ENCODE peak calls at places on chromosomes 12 and 14, in six cellular contexts. One of them, this sample, is unnamed.

GRCh38 chr12:99154264-99154982 is 493.1 kb upstream of the GARIN6 start:
- DNase-seq in small intestine: no peak
- DNase-seq in activated CD8-positive, alpha-beta memory T cell treated with anti-CD3 and anti-CD28 coated beads, Interleukin-2, amount 50 U/mL, for 48 hours: no peak
- DNase-seq in amniotic stem cell: no peak
- DNase-seq in NCI-H2029 treated with DMSO at 0.1 percent for 48 hours: no peak
- DNase-seq in Calu3: no peak
- DNase-seq in this sample: no peak

GRCh38 chr14:90753456-90754005 is 62.7 kb downstream of the TTC7B start:
- DNase-seq in activated CD8-positive, alpha-beta memory T cell treated with anti-CD3 and anti-CD28 coated beads, Interleukin-2, amount 50 U/mL, for 48 hours: no peak
- DNase-seq in NCI-H2029 treated with DMSO at 0.1 percent for 48 hours: no peak
- DNase-seq in amniotic stem cell: no peak
- DNase-seq in Calu3: no peak
- DNase-seq in small intestine: no peak
- DNase-seq in this sample: no peak

GRCh38 chr14:87877877-87878276 is 115.1 kb downstream of the GALC start:
- DNase-seq in amniotic stem cell: no peak
- DNase-seq in Calu3: no peak
- DNase-seq in NCI-H2029 treated with DMSO at 0.1 percent for 48 hours: no peak
- DNase-seq in small intestine: no peak
- DNase-seq in activated CD8-positive, alpha-beta memory T cell treated with anti-CD3 and anti-CD28 coated beads, Interleukin-2, amount 50 U/mL, for 48 hours: no peak
- DNase-seq in this sample: no peak

GRCh38 chr12:34204830-34205285 is 182.6 kb downstream of the ALG10 start:
- DNase-seq in NCI-H2029 treated with DMSO at 0.1 percent for 48 hours: no peak
- DNase-seq in Calu3: no peak
- DNase-seq in amniotic stem cell: no peak
- DNase-seq in small intestine: no peak
- DNase-seq in activated CD8-positive, alpha-beta memory T cell treated with anti-CD3 and anti-CD28 coated beads, Interleukin-2, amount 50 U/mL, for 48 hours: no peak
- DNase-seq in this sample: no peak

GRCh38 chr12:78711954-78712353 is 152.6 kb upstream of the SYT1 start:
- DNase-seq in amniotic stem cell: no peak
- DNase-seq in NCI-H2029 treated with DMSO at 0.1 percent for 48 hours: no peak
- DNase-seq in activated CD8-positive, alpha-beta memory T cell treated with anti-CD3 and anti-CD28 coated beads, Interleukin-2, amount 50 U/mL, for 48 hours: no peak
- DNase-seq in small intestine: no peak
- DNase-seq in Calu3: no peak
- DNase-seq in this sample: no peak

GRCh38 chr12:71152838-71153237 is 5.0 kb downstream of the TSPAN8 start:
- DNase-seq in activated CD8-positive, alpha-beta memory T cell treated with anti-CD3 and anti-CD28 coated beads, Interleukin-2, amount 50 U/mL, for 48 hours: no peak
- DNase-seq in small intestine: peak
- DNase-seq in NCI-H2029 treated with DMSO at 0.1 percent for 48 hours: no peak
- DNase-seq in Calu3: no peak
- DNase-seq in amniotic stem cell: no peak
- DNase-seq in this sample: no peak

GRCh38 chr14:91219505-91220389 is 24.8 kb downstream of the GPR68 start:
- DNase-seq in small intestine: no peak
- DNase-seq in activated CD8-positive, alpha-beta memory T cell treated with anti-CD3 and anti-CD28 coated beads, Interleukin-2, amount 50 U/mL, for 48 hours: no peak
- DNase-seq in Calu3: no peak
- DNase-seq in amniotic stem cell: no peak
- DNase-seq in NCI-H2029 treated with DMSO at 0.1 percent for 48 hours: no peak
- DNase-seq in this sample: no peak

GRCh38 chr12:122310636-122311035 is 44.3 kb upstream of the VPS33A start:
- DNase-seq in amniotic stem cell: no peak
- DNase-seq in activated CD8-positive, alpha-beta memory T cell treated with anti-CD3 and anti-CD28 coated beads, Interleukin-2, amount 50 U/mL, for 48 hours: no peak
- DNase-seq in NCI-H2029 treated with DMSO at 0.1 percent for 48 hours: no peak
- DNase-seq in small intestine: no peak
- DNase-seq in Calu3: no peak
- DNase-seq in this sample: no peak

GRCh38 chr14:49960453-49960852 is 67.6 kb downstream of the ARF6 start:
- DNase-seq in NCI-H2029 treated with DMSO at 0.1 percent for 48 hours: peak
- DNase-seq in Calu3: no peak
- DNase-seq in small intestine: no peak
- DNase-seq in amniotic stem cell: no peak
- DNase-seq in activated CD8-positive, alpha-beta memory T cell treated with anti-CD3 and anti-CD28 coated beads, Interleukin-2, amount 50 U/mL, for 48 hours: no peak
- DNase-seq in this sample: no peak

GRCh38 chr12:30691122-30691879 is 4.4 kb downstream of the IPO8 start:
- DNase-seq in Calu3: no peak
- DNase-seq in activated CD8-positive, alpha-beta memory T cell treated with anti-CD3 and anti-CD28 coated beads, Interleukin-2, amount 50 U/mL, for 48 hours: no peak
- DNase-seq in amniotic stem cell: peak
- DNase-seq in NCI-H2029 treated with DMSO at 0.1 percent for 48 hours: peak
- DNase-seq in small intestine: peak
- DNase-seq in this sample: peak

GRCh38 chr14:31576949-31577348 is 15.7 kb downstream of the NUBPL start:
- DNase-seq in NCI-H2029 treated with DMSO at 0.1 percent for 48 hours: no peak
- DNase-seq in small intestine: no peak
- DNase-seq in activated CD8-positive, alpha-beta memory T cell treated with anti-CD3 and anti-CD28 coated beads, Interleukin-2, amount 50 U/mL, for 48 hours: no peak
- DNase-seq in Calu3: no peak
- DNase-seq in amniotic stem cell: no peak
- DNase-seq in this sample: no peak

GRCh38 chr12:109130755-109131521 is 14.6 kb downstream of the ACACB start:
- DNase-seq in Calu3: no peak
- DNase-seq in amniotic stem cell: no peak
- DNase-seq in NCI-H2029 treated with DMSO at 0.1 percent for 48 hours: no peak
- DNase-seq in activated CD8-positive, alpha-beta memory T cell treated with anti-CD3 and anti-CD28 coated beads, Interleukin-2, amount 50 U/mL, for 48 hours: no peak
- DNase-seq in small intestine: no peak
- DNase-seq in this sample: no peak

GRCh38 chr12:92977326-92977725 is 48.2 kb upstream of the EEA1 start:
- DNase-seq in Calu3: no peak
- DNase-seq in NCI-H2029 treated with DMSO at 0.1 percent for 48 hours: no peak
- DNase-seq in amniotic stem cell: no peak
- DNase-seq in activated CD8-positive, alpha-beta memory T cell treated with anti-CD3 and anti-CD28 coated beads, Interleukin-2, amount 50 U/mL, for 48 hours: no peak
- DNase-seq in small intestine: no peak
- DNase-seq in this sample: no peak

GRCh38 chr14:96508900-96509299 is 6.7 kb downstream of the PAPOLA start:
- DNase-seq in small intestine: no peak
- DNase-seq in NCI-H2029 treated with DMSO at 0.1 percent for 48 hours: no peak
- DNase-seq in Calu3: no peak
- DNase-seq in activated CD8-positive, alpha-beta memory T cell treated with anti-CD3 and anti-CD28 coated beads, Interleukin-2, amount 50 U/mL, for 48 hours: no peak
- DNase-seq in amniotic stem cell: no peak
- DNase-seq in this sample: no peak

GRCh38 chr12:82842480-82842879 is 155.8 kb downstream of the TMTC2 start:
- DNase-seq in amniotic stem cell: no peak
- DNase-seq in NCI-H2029 treated with DMSO at 0.1 percent for 48 hours: no peak
- DNase-seq in small intestine: no peak
- DNase-seq in activated CD8-positive, alpha-beta memory T cell treated with anti-CD3 and anti-CD28 coated beads, Interleukin-2, amount 50 U/mL, for 48 hours: no peak
- DNase-seq in Calu3: no peak
- DNase-seq in this sample: no peak

GRCh38 chr12:1830981-1831930 is 10.9 kb downstream of the LRTM2 start:
- DNase-seq in activated CD8-positive, alpha-beta memory T cell treated with anti-CD3 and anti-CD28 coated beads, Interleukin-2, amount 50 U/mL, for 48 hours: no peak
- DNase-seq in amniotic stem cell: peak
- DNase-seq in small intestine: peak
- DNase-seq in NCI-H2029 treated with DMSO at 0.1 percent for 48 hours: peak
- DNase-seq in Calu3: peak
- DNase-seq in this sample: no peak

GRCh38 chr12:50764861-50765324 is 992 bp downstream of the ATF1 start:
- DNase-seq in amniotic stem cell: peak
- DNase-seq in activated CD8-positive, alpha-beta memory T cell treated with anti-CD3 and anti-CD28 coated beads, Interleukin-2, amount 50 U/mL, for 48 hours: no peak
- DNase-seq in Calu3: no peak
- DNase-seq in small intestine: peak
- DNase-seq in NCI-H2029 treated with DMSO at 0.1 percent for 48 hours: no peak
- DNase-seq in this sample: no peak

GRCh38 chr12:20390846-20391245 is 22.5 kb downstream of the PDE3A start:
- DNase-seq in Calu3: no peak
- DNase-seq in activated CD8-positive, alpha-beta memory T cell treated with anti-CD3 and anti-CD28 coated beads, Interleukin-2, amount 50 U/mL, for 48 hours: no peak
- DNase-seq in small intestine: peak
- DNase-seq in amniotic stem cell: no peak
- DNase-seq in NCI-H2029 treated with DMSO at 0.1 percent for 48 hours: no peak
- DNase-seq in this sample: no peak

GRCh38 chr14:88576222-88576621 is 13.4 kb downstream of the ZC3H14 start:
- DNase-seq in activated CD8-positive, alpha-beta memory T cell treated with anti-CD3 and anti-CD28 coated beads, Interleukin-2, amount 50 U/mL, for 48 hours: no peak
- DNase-seq in NCI-H2029 treated with DMSO at 0.1 percent for 48 hours: no peak
- DNase-seq in Calu3: no peak
- DNase-seq in amniotic stem cell: no peak
- DNase-seq in small intestine: no peak
- DNase-seq in this sample: no peak

GRCh38 chr12:46554461-46554860 is 181.9 kb upstream of the SLC38A2 start:
- DNase-seq in Calu3: no peak
- DNase-seq in small intestine: no peak
- DNase-seq in NCI-H2029 treated with DMSO at 0.1 percent for 48 hours: no peak
- DNase-seq in activated CD8-positive, alpha-beta memory T cell treated with anti-CD3 and anti-CD28 coated beads, Interleukin-2, amount 50 U/mL, for 48 hours: no peak
- DNase-seq in amniotic stem cell: no peak
- DNase-seq in this sample: no peak

GRCh38 chr14:100610511-100611217 is 23.4 kb upstream of the BEGAIN start:
- DNase-seq in activated CD8-positive, alpha-beta memory T cell treated with anti-CD3 and anti-CD28 coated beads, Interleukin-2, amount 50 U/mL, for 48 hours: no peak
- DNase-seq in amniotic stem cell: no peak
- DNase-seq in Calu3: no peak
- DNase-seq in small intestine: no peak
- DNase-seq in NCI-H2029 treated with DMSO at 0.1 percent for 48 hours: no peak
- DNase-seq in this sample: no peak

GRCh38 chr12:27964123-27964522 is 8.4 kb downstream of the PTHLH start:
- DNase-seq in amniotic stem cell: no peak
- DNase-seq in Calu3: no peak
- DNase-seq in NCI-H2029 treated with DMSO at 0.1 percent for 48 hours: no peak
- DNase-seq in small intestine: no peak
- DNase-seq in activated CD8-positive, alpha-beta memory T cell treated with anti-CD3 and anti-CD28 coated beads, Interleukin-2, amount 50 U/mL, for 48 hours: no peak
- DNase-seq in this sample: no peak

GRCh38 chr14:50051706-50052105 is 64.7 kb downstream of the VCPKMT start:
- DNase-seq in small intestine: no peak
- DNase-seq in Calu3: no peak
- DNase-seq in activated CD8-positive, alpha-beta memory T cell treated with anti-CD3 and anti-CD28 coated beads, Interleukin-2, amount 50 U/mL, for 48 hours: no peak
- DNase-seq in amniotic stem cell: no peak
- DNase-seq in NCI-H2029 treated with DMSO at 0.1 percent for 48 hours: no peak
- DNase-seq in this sample: no peak

GRCh38 chr12:113088971-113089756 is 32.6 kb downstream of the DTX1 start:
- DNase-seq in small intestine: peak
- DNase-seq in NCI-H2029 treated with DMSO at 0.1 percent for 48 hours: no peak
- DNase-seq in Calu3: no peak
- DNase-seq in amniotic stem cell: no peak
- DNase-seq in activated CD8-positive, alpha-beta memory T cell treated with anti-CD3 and anti-CD28 coated beads, Interleukin-2, amount 50 U/mL, for 48 hours: peak
- DNase-seq in this sample: no peak

GRCh38 chr12:88922816-88923215 is 342.5 kb upstream of the KITLG start:
- DNase-seq in activated CD8-positive, alpha-beta memory T cell treated with anti-CD3 and anti-CD28 coated beads, Interleukin-2, amount 50 U/mL, for 48 hours: no peak
- DNase-seq in NCI-H2029 treated with DMSO at 0.1 percent for 48 hours: no peak
- DNase-seq in Calu3: no peak
- DNase-seq in small intestine: no peak
- DNase-seq in amniotic stem cell: no peak
- DNase-seq in this sample: no peak

GRCh38 chr14:51304428-51304827 is 64.4 kb downstream of the TMX1 start:
- DNase-seq in NCI-H2029 treated with DMSO at 0.1 percent for 48 hours: no peak
- DNase-seq in activated CD8-positive, alpha-beta memory T cell treated with anti-CD3 and anti-CD28 coated beads, Interleukin-2, amount 50 U/mL, for 48 hours: no peak
- DNase-seq in small intestine: no peak
- DNase-seq in Calu3: no peak
- DNase-seq in amniotic stem cell: no peak
- DNase-seq in this sample: no peak

GRCh38 chr14:69673099-69673498 is 61.7 kb downstream of the SUSD6 start:
- DNase-seq in Calu3: no peak
- DNase-seq in small intestine: peak
- DNase-seq in activated CD8-positive, alpha-beta memory T cell treated with anti-CD3 and anti-CD28 coated beads, Interleukin-2, amount 50 U/mL, for 48 hours: no peak
- DNase-seq in NCI-H2029 treated with DMSO at 0.1 percent for 48 hours: no peak
- DNase-seq in amniotic stem cell: no peak
- DNase-seq in this sample: no peak

GRCh38 chr12:94689646-94690036 is 39.3 kb upstream of the TMCC3 start:
- DNase-seq in activated CD8-positive, alpha-beta memory T cell treated with anti-CD3 and anti-CD28 coated beads, Interleukin-2, amount 50 U/mL, for 48 hours: no peak
- DNase-seq in amniotic stem cell: no peak
- DNase-seq in Calu3: no peak
- DNase-seq in small intestine: no peak
- DNase-seq in NCI-H2029 treated with DMSO at 0.1 percent for 48 hours: no peak
- DNase-seq in this sample: no peak

GRCh38 chr12:63961543-63961942 is 117.0 kb downstream of the SRGAP1 start:
- DNase-seq in small intestine: no peak
- DNase-seq in Calu3: no peak
- DNase-seq in amniotic stem cell: no peak
- DNase-seq in activated CD8-positive, alpha-beta memory T cell treated with anti-CD3 and anti-CD28 coated beads, Interleukin-2, amount 50 U/mL, for 48 hours: no peak
- DNase-seq in NCI-H2029 treated with DMSO at 0.1 percent for 48 hours: no peak
- DNase-seq in this sample: no peak

GRCh38 chr12:59396941-59397340 is 198.9 kb upstream of the SLC16A7 start:
- DNase-seq in small intestine: no peak
- DNase-seq in Calu3: no peak
- DNase-seq in amniotic stem cell: no peak
- DNase-seq in NCI-H2029 treated with DMSO at 0.1 percent for 48 hours: no peak
- DNase-seq in activated CD8-positive, alpha-beta memory T cell treated with anti-CD3 and anti-CD28 coated beads, Interleukin-2, amount 50 U/mL, for 48 hours: no peak
- DNase-seq in this sample: no peak

GRCh38 chr12:3289702-3290101 is 201.3 kb upstream of the PRMT8 start:
- DNase-seq in amniotic stem cell: no peak
- DNase-seq in NCI-H2029 treated with DMSO at 0.1 percent for 48 hours: no peak
- DNase-seq in activated CD8-positive, alpha-beta memory T cell treated with anti-CD3 and anti-CD28 coated beads, Interleukin-2, amount 50 U/mL, for 48 hours: no peak
- DNase-seq in Calu3: no peak
- DNase-seq in small intestine: no peak
- DNase-seq in this sample: no peak

GRCh38 chr12:54601841-54602240 is 13.4 kb upstream of the PPP1R1A start:
- DNase-seq in NCI-H2029 treated with DMSO at 0.1 percent for 48 hours: no peak
- DNase-seq in small intestine: no peak
- DNase-seq in amniotic stem cell: no peak
- DNase-seq in activated CD8-positive, alpha-beta memory T cell treated with anti-CD3 and anti-CD28 coated beads, Interleukin-2, amount 50 U/mL, for 48 hours: no peak
- DNase-seq in Calu3: no peak
- DNase-seq in this sample: no peak